ENCODE peak calls at places on chromosomes 7 and 10, in six cellular contexts. N is choroid plexus epithelial cell, I is fibroblast of the aortic adventitia, R is lower leg skin, B is coronary artery, C is fibroblast of mammary gland. H is an unnamed sample.

GRCh38 chr10:94546058-94546595 is 539 bp downstream of the HELLS start:
- DNase-seq in N (peak; percentile 33), I (peak; percentile 27), R (no peak), B (no peak), C (peak; percentile 25), H (peak; percentile 30)

GRCh38 chr7:41816111-41816510 is 113.2 kb upstream of the INHBA start:
- DNase-seq in N (peak; percentile 68), I (no peak), R (no peak), B (no peak), C (no peak), H (peak; percentile 65)

GRCh38 chr7:50304158-50304910 is at the start of gene IKZF1:
- DNase-seq in N (no peak), I (no peak), R (peak; percentile 43), B (no peak), C (no peak), H (no peak)

GRCh38 chr10:74652664-74653063 is 173.7 kb upstream of the KAT6B start:
- DNase-seq in N (peak; percentile 8), I (no peak), R (no peak), B (no peak), C (no peak), H (no peak)

GRCh38 chr10:27390681-27391080 is 113.4 kb upstream of the RAB18 start:
- DNase-seq in N (no peak), I (no peak), R (peak; percentile 24), B (no peak), C (peak; percentile 95), H (no peak)

GRCh38 chr10:24983946-24984345 is 31.5 kb upstream of the PRTFDC1 start:
- DNase-seq in N (no peak), I (peak; percentile 20), R (no peak), B (no peak), C (peak; percentile 32), H (no peak)

GRCh38 chr10:47277352-47278151 is 22.4 kb upstream of the GDF10 start:
- DNase-seq in N (no peak), I (no peak), R (no peak), B (no peak), C (no peak), H (no peak)

GRCh38 chr10:34041871-34042270 is 707.4 kb upstream of the NRP1 start:
- DNase-seq in N (no peak), I (no peak), R (no peak), B (no peak), C (no peak), H (no peak)

GRCh38 chr10:31051703-31052102 is 20.0 kb upstream of the ZNF438 start:
- DNase-seq in N (peak; percentile 71), I (peak; percentile 39), R (no peak), B (no peak), C (no peak), H (peak; percentile 62)

GRCh38 chr10:62303922-62304321 is 35.3 kb upstream of the RTKN2 start:
- DNase-seq in N (no peak), I (no peak), R (no peak), B (no peak), C (no peak), H (no peak)

GRCh38 chr10:8325417-8325980 is 271.0 kb downstream of the GATA3 start:
- DNase-seq in N (no peak), I (no peak), R (no peak), B (no peak), C (no peak), H (no peak)

GRCh38 chr10:128527730-128528129 is 401.5 kb upstream of the MKI67 start:
- DNase-seq in N (no peak), I (no peak), R (no peak), B (no peak), C (no peak), H (no peak)

GRCh38 chr10:54843085-54843646 is 42.1 kb upstream of the PCDH15 start:
- DNase-seq in N (no peak), I (no peak), R (no peak), B (no peak), C (no peak), H (no peak)

GRCh38 chr7:156691764-156692163 is 51.2 kb downstream of the RNF32 start:
- DNase-seq in N (no peak), I (no peak), R (no peak), B (no peak), C (no peak), H (no peak)

GRCh38 chr7:25596443-25596842 is 368.2 kb upstream of the NPVF start:
- DNase-seq in N (no peak), I (no peak), R (no peak), B (no peak), C (no peak), H (no peak)

GRCh38 chr7:149760538-149760937 is 12.8 kb downstream of the ZNF467 start:
- DNase-seq in N (no peak), I (no peak), R (no peak), B (no peak), C (no peak), H (no peak)

GRCh38 chr7:135923700-135924261 is 53.4 kb downstream of the MTPN start:
- DNase-seq in N (peak; percentile 86), I (peak; percentile 87), R (no peak), B (no peak), C (peak; percentile 97), H (peak; percentile 95)

GRCh38 chr10:94129393-94130130 is 135.8 kb downstream of the PLCE1 start:
- DNase-seq in N (peak; percentile 49), I (peak; percentile 92), R (no peak), B (no peak), C (peak; percentile 87), H (peak; percentile 63)

GRCh38 chr10:129120441-129120840 is 346.6 kb upstream of the MGMT start:
- DNase-seq in N (no peak), I (no peak), R (no peak), B (no peak), C (no peak), H (no peak)

GRCh38 chr7:35630573-35630972 is 64.4 kb downstream of the HERPUD2 start:
- DNase-seq in N (peak; percentile 47), I (peak; percentile 64), R (no peak), B (no peak), C (peak; percentile 66), H (peak; percentile 56)

GRCh38 chr7:2299131-2299829 is 15.0 kb downstream of the SNX8 start:
- DNase-seq in N (peak; percentile 90), I (peak; percentile 73), R (peak; percentile 43), B (no peak), C (peak; percentile 95), H (peak; percentile 88)

GRCh38 chr7:110514973-110515372 is 576.0 kb upstream of the LRRN3 start:
- DNase-seq in N (no peak), I (no peak), R (no peak), B (no peak), C (no peak), H (no peak)

GRCh38 chr10:1381339-1381738 is 325.2 kb downstream of the WDR37 start:
- DNase-seq in N (no peak), I (no peak), R (no peak), B (peak; percentile 2), C (no peak), H (no peak)

GRCh38 chr7:112080441-112080840 is 125.8 kb downstream of the DOCK4 start:
- DNase-seq in N (peak; percentile 94), I (peak; percentile 93), R (peak; percentile 59), B (no peak), C (peak; percentile 98), H (peak; percentile 95)

GRCh38 chr7:131511774-131512535 is 44.5 kb downstream of the PODXL start:
- DNase-seq in N (no peak), I (peak; percentile 37), R (no peak), B (no peak), C (no peak), H (no peak)

GRCh38 chr10:71981868-71982230 is 17.7 kb downstream of the CHST3 start:
- DNase-seq in N (no peak), I (no peak), R (no peak), B (no peak), C (no peak), H (no peak)

GRCh38 chr7:136685506-136685905 is 182.9 kb upstream of the CHRM2 start:
- DNase-seq in N (peak; percentile 3), I (no peak), R (no peak), B (no peak), C (no peak), H (no peak)

GRCh38 chr7:148905093-148905666 is 21.1 kb upstream of the EZH2 start:
- DNase-seq in N (no peak), I (no peak), R (no peak), B (no peak), C (no peak), H (no peak)

GRCh38 chr10:90112681-90113080 is 411.3 kb downstream of the KIF20B start:
- DNase-seq in N (peak; percentile 67), I (peak; percentile 83), R (no peak), B (no peak), C (peak; percentile 76), H (peak; percentile 40)

GRCh38 chr7:36661135-36661840 is 63.0 kb downstream of the AOAH start:
- DNase-seq in N (peak; percentile 15), I (peak; percentile 61), R (no peak), B (no peak), C (peak; percentile 63), H (peak; percentile 77)
- H3K4me3 ChIP-seq in N (no peak overlapping the region), I (no peak overlapping the region), R (no peak overlapping the region), B (no peak overlapping the region), C (no peak overlapping the region), H (no peak overlapping the region)

GRCh38 chr7:84218681-84219080 is 24.1 kb upstream of the SEMA3A start:
- DNase-seq in N (peak; percentile 92), I (peak; percentile 75), R (no peak), B (no peak), C (peak; percentile 69), H (peak; percentile 40)
- H3K4me3 ChIP-seq in N (no peak overlapping the region), I (no peak overlapping the region), R (no peak overlapping the region), B (no peak overlapping the region), C (no peak overlapping the region), H (no peak overlapping the region)

GRCh38 chr10:21989453-21990154 is 13.9 kb downstream of the DNAJC1 start:
- DNase-seq in N (peak; percentile 88), I (peak; percentile 72), R (no peak), B (no peak), C (peak; percentile 65), H (peak; percentile 63)

GRCh38 chr10:21993360-21994001 is 10.0 kb downstream of the DNAJC1 start:
- DNase-seq in N (peak; percentile 53), I (peak; percentile 64), R (no peak), B (no peak), C (peak; percentile 53), H (peak; percentile 64)

GRCh38 chr10:21991785-21992184 is 11.7 kb downstream of the DNAJC1 start:
- DNase-seq in N (no peak), I (no peak), R (no peak), B (no peak), C (no peak), H (no peak)

GRCh38 chr10:21985541-21985940 is 18.0 kb downstream of the DNAJC1 start:
- DNase-seq in N (peak; percentile 49), I (peak; percentile 48), R (no peak), B (no peak), C (peak; percentile 75), H (peak; percentile 75)

GRCh38 chr10:21990449-21990848 is 13.1 kb downstream of the DNAJC1 start:
- DNase-seq in N (no peak), I (no peak), R (no peak), B (no peak), C (no peak), H (no peak)
- H3K4me3 ChIP-seq in N (no peak overlapping the region), I (no peak overlapping the region), R (no peak overlapping the region), B (no peak overlapping the region), C (no peak overlapping the region), H (no peak overlapping the region)

DNA sequence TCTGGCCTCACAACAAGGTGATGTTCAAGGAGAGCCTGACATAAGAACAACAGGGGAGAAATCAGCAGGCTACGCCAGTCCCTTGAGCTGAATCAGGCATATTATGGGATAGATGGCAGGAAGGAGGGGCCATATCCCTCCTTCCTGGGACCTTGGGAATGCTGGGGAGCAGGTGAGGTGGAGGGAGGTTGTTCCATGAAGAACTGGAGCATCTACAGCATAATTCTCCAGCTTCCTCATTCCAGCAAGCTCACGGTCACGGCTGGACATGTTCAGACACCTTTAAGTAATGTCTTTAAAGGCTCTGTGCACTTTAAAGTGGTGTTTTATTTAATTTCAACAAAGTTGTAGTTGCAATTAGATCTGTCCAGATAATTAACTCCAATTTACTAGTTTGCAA is 780.5 kb downstream of the TYW1 start:
- DNase-seq in N (no peak), I (no peak), R (no peak), B (no peak), C (no peak), H (no peak)
- H3K4me3 ChIP-seq in N (no peak overlapping the region), I (no peak overlapping the region), R (no peak overlapping the region), B (no peak overlapping the region), C (no peak overlapping the region), H (no peak overlapping the region)